ENCODE peak calls at places on chromosomes 5 and 9, in six cellular contexts. One of them, this sample, is unnamed.

GRCh38 chr9:81601639-81602623 is 87.4 kb downstream of the TLE1 start:
- DNase-seq in fibroblast of lung: peak
- DNase-seq in uterus: no peak
- DNase-seq in IMR-90: peak
- DNase-seq in progenitor cell of endocrine pancreas: no peak
- DNase-seq in pancreas: no peak
- DNase-seq in this sample: no peak

GRCh38 chr9:4226331-4227250 is 73.3 kb downstream of the GLIS3 start:
- DNase-seq in fibroblast of lung: no peak
- DNase-seq in uterus: no peak
- DNase-seq in IMR-90: peak
- DNase-seq in progenitor cell of endocrine pancreas: no peak
- DNase-seq in pancreas: no peak
- DNase-seq in this sample: no peak

GRCh38 chr5:131821221-131821620 is 24.4 kb upstream of the FNIP1 start:
- DNase-seq in fibroblast of lung: no peak
- DNase-seq in uterus: no peak
- DNase-seq in IMR-90: peak
- DNase-seq in progenitor cell of endocrine pancreas: no peak
- DNase-seq in pancreas: no peak
- DNase-seq in this sample: no peak

GRCh38 chr9:70297141-70297540 is 38.4 kb downstream of the SMC5 start:
- DNase-seq in fibroblast of lung: no peak
- DNase-seq in uterus: no peak
- DNase-seq in IMR-90: peak
- DNase-seq in progenitor cell of endocrine pancreas: no peak
- DNase-seq in pancreas: no peak
- DNase-seq in this sample: no peak

GRCh38 chr9:104961701-104962359 is 33.9 kb upstream of the ABCA1 start:
- DNase-seq in fibroblast of lung: peak
- DNase-seq in uterus: no peak
- DNase-seq in IMR-90: peak
- DNase-seq in progenitor cell of endocrine pancreas: no peak
- DNase-seq in pancreas: no peak
- DNase-seq in this sample: no peak

GRCh38 chr5:141713616-141714309 is 31.7 kb upstream of the ARAP3 start:
- DNase-seq in fibroblast of lung: no peak
- DNase-seq in uterus: no peak
- DNase-seq in IMR-90: no peak
- DNase-seq in progenitor cell of endocrine pancreas: no peak
- DNase-seq in pancreas: no peak
- DNase-seq in this sample: no peak

GRCh38 chr5:72268260-72268659 is 51.8 kb downstream of the MRPS27 start:
- DNase-seq in fibroblast of lung: no peak
- DNase-seq in uterus: no peak
- DNase-seq in IMR-90: no peak
- DNase-seq in progenitor cell of endocrine pancreas: no peak
- DNase-seq in pancreas: no peak
- DNase-seq in this sample: no peak

GRCh38 chr5:141430332-141431113 is at the start of gene PCDHGA12:
- DNase-seq in fibroblast of lung: peak
- DNase-seq in uterus: peak
- DNase-seq in IMR-90: peak
- DNase-seq in progenitor cell of endocrine pancreas: no peak
- DNase-seq in pancreas: no peak
- DNase-seq in this sample: no peak

GRCh38 chr5:10528056-10528816 is 35.6 kb upstream of the ANKRD33B start:
- DNase-seq in fibroblast of lung: peak
- DNase-seq in uterus: no peak
- DNase-seq in IMR-90: peak
- DNase-seq in progenitor cell of endocrine pancreas: no peak
- DNase-seq in pancreas: no peak
- DNase-seq in this sample: no peak

GRCh38 chr5:143758015-143758414 is 53.9 kb upstream of the HMHB1 start:
- DNase-seq in fibroblast of lung: no peak
- DNase-seq in uterus: no peak
- DNase-seq in IMR-90: no peak
- DNase-seq in progenitor cell of endocrine pancreas: no peak
- DNase-seq in pancreas: no peak
- DNase-seq in this sample: no peak

GRCh38 chr5:15446552-15446951 is 53.4 kb upstream of the FBXL7 start:
- DNase-seq in fibroblast of lung: no peak
- DNase-seq in uterus: no peak
- DNase-seq in IMR-90: peak
- DNase-seq in progenitor cell of endocrine pancreas: no peak
- DNase-seq in pancreas: no peak
- DNase-seq in this sample: no peak

GRCh38 chr9:134680393-134681060 is 38.9 kb downstream of the COL5A1 start:
- DNase-seq in fibroblast of lung: no peak
- DNase-seq in uterus: no peak
- DNase-seq in IMR-90: no peak
- DNase-seq in progenitor cell of endocrine pancreas: no peak
- DNase-seq in pancreas: no peak
- DNase-seq in this sample: no peak

GRCh38 chr9:101673642-101674041 is 64.8 kb downstream of the GRIN3A start:
- DNase-seq in fibroblast of lung: no peak
- DNase-seq in uterus: no peak
- DNase-seq in IMR-90: no peak
- DNase-seq in progenitor cell of endocrine pancreas: no peak
- DNase-seq in pancreas: no peak
- DNase-seq in this sample: no peak

GRCh38 chr9:32701321-32702022 is 66.0 kb upstream of the TAF1L start:
- DNase-seq in fibroblast of lung: no peak
- DNase-seq in uterus: no peak
- DNase-seq in IMR-90: peak
- DNase-seq in progenitor cell of endocrine pancreas: no peak
- DNase-seq in pancreas: no peak
- DNase-seq in this sample: peak

GRCh38 chr9:89657765-89658164 is 53.0 kb downstream of the GADD45G start:
- DNase-seq in fibroblast of lung: no peak
- DNase-seq in uterus: no peak
- DNase-seq in IMR-90: no peak
- DNase-seq in progenitor cell of endocrine pancreas: no peak
- DNase-seq in pancreas: no peak
- DNase-seq in this sample: no peak

GRCh38 chr9:21919377-21920362 is 74.5 kb downstream of the CDKN2A start:
- DNase-seq in fibroblast of lung: peak
- DNase-seq in uterus: no peak
- DNase-seq in IMR-90: peak
- DNase-seq in progenitor cell of endocrine pancreas: no peak
- DNase-seq in pancreas: no peak
- DNase-seq in this sample: no peak

GRCh38 chr5:370311-370958 is 48.9 kb downstream of the AHRR start:
- DNase-seq in fibroblast of lung: no peak
- DNase-seq in uterus: no peak
- DNase-seq in IMR-90: no peak
- DNase-seq in progenitor cell of endocrine pancreas: peak
- DNase-seq in pancreas: no peak
- DNase-seq in this sample: peak

GRCh38 chr5:134240421-134240962 is 14.6 kb upstream of the PPP2CA start:
- DNase-seq in fibroblast of lung: peak
- DNase-seq in uterus: no peak
- DNase-seq in IMR-90: peak
- DNase-seq in progenitor cell of endocrine pancreas: no peak
- DNase-seq in pancreas: no peak
- DNase-seq in this sample: no peak

GRCh38 chr5:2334686-2335085 is 416.8 kb downstream of the IRX2 start:
- DNase-seq in fibroblast of lung: no peak
- DNase-seq in uterus: no peak
- DNase-seq in IMR-90: no peak
- DNase-seq in progenitor cell of endocrine pancreas: no peak
- DNase-seq in pancreas: no peak
- DNase-seq in this sample: peak

GRCh38 chr5:40779561-40779960 is 18.6 kb downstream of the PRKAA1 start:
- DNase-seq in fibroblast of lung: no peak
- DNase-seq in uterus: no peak
- DNase-seq in IMR-90: no peak
- DNase-seq in progenitor cell of endocrine pancreas: no peak
- DNase-seq in pancreas: no peak
- DNase-seq in this sample: no peak

GRCh38 chr9:120874861-120875565 is 2.0 kb downstream of the PHF19 start:
- DNase-seq in fibroblast of lung: no peak
- DNase-seq in uterus: no peak
- DNase-seq in IMR-90: no peak
- DNase-seq in progenitor cell of endocrine pancreas: no peak
- DNase-seq in pancreas: no peak
- DNase-seq in this sample: no peak

GRCh38 chr5:157447246-157447645 is 12.8 kb upstream of the NIPAL4 start:
- DNase-seq in fibroblast of lung: no peak
- DNase-seq in uterus: no peak
- DNase-seq in IMR-90: no peak
- DNase-seq in progenitor cell of endocrine pancreas: peak
- DNase-seq in pancreas: no peak
- DNase-seq in this sample: peak

GRCh38 chr5:1175801-1176472 is 25.5 kb upstream of the SLC6A19 start:
- DNase-seq in fibroblast of lung: no peak
- DNase-seq in uterus: no peak
- DNase-seq in IMR-90: no peak
- DNase-seq in progenitor cell of endocrine pancreas: no peak
- DNase-seq in pancreas: peak
- DNase-seq in this sample: no peak

GRCh38 chr9:34558341-34558740 is 31.2 kb downstream of the CNTFR start:
- DNase-seq in fibroblast of lung: no peak
- DNase-seq in uterus: no peak
- DNase-seq in IMR-90: no peak
- DNase-seq in progenitor cell of endocrine pancreas: no peak
- DNase-seq in pancreas: no peak
- DNase-seq in this sample: no peak

This sample was measured in upper lobe of left lung.